ENCODE peak calls at places on chromosomes 13 and 19, in four cellular contexts. K, F, L and X are unnamed samples.

GRCh38 chr13:108227651-108228272 is 9.6 kb downstream of the ABHD13 start:
- DNase-seq in K (no peak), F (no peak), L (peak; percentile 29), X (no peak)

GRCh38 chr13:87677334-87678234 is 6.4 kb downstream of the SLITRK5 start:
- DNase-seq in K (no peak), F (no peak), L (peak; percentile 94), X (peak; percentile 41)

GRCh38 chr19:57747472-57747807 is 825 bp downstream of the ZNF776 start:
- DNase-seq in K (no peak), F (no peak), L (no peak), X (no peak)

GRCh38 chr19:48123907-48124675 is 13.5 kb upstream of the PLA2G4C start:
- DNase-seq in K (no peak), F (no peak), L (no peak), X (no peak)

GRCh38 chr19:35352177-35352447 is 4.4 kb downstream of the FFAR1 start:
- DNase-seq in K (no peak), F (no peak), L (no peak), X (no peak)

GRCh38 chr19:12997967-12998940 is 3.0 kb downstream of the NFIX start:
- DNase-seq in K (no peak), F (no peak), L (no peak), X (no peak)

GRCh38 chr13:99496322-99497142 is 4.7 kb upstream of the TM9SF2 start:
- DNase-seq in K (peak; percentile 35), F (peak; percentile 76), L (no peak), X (no peak)

GRCh38 chr19:44570984-44571684 is 41.7 kb upstream of the CEACAM20 start:
- DNase-seq in K (no peak), F (peak; percentile 75), L (peak; percentile 72), X (peak; percentile 54)

GRCh38 chr13:94195715-94196114 is 283.8 kb downstream of the DCT start:
- DNase-seq in K (no peak), F (no peak), L (no peak), X (no peak)

GRCh38 chr13:95607363-95607762 is 37.1 kb downstream of the DZIP1 start:
- DNase-seq in K (no peak), F (no peak), L (no peak), X (no peak)

GRCh38 chr13:41500501-41500900 is 43.2 kb downstream of the RGCC start:
- DNase-seq in K (peak; percentile 33), F (no peak), L (peak; percentile 77), X (no peak)

GRCh38 chr13:104782741-104783140 is 1716.5 kb upstream of the SLC10A2 start:
- DNase-seq in K (no peak), F (no peak), L (no peak), X (no peak)

GRCh38 chr19:48866692-48867091 is 1.7 kb downstream of the PLEKHA4 start:
- DNase-seq in K (no peak), F (no peak), L (no peak), X (no peak)

GRCh38 chr19:3618144-3618810 is 8.3 kb downstream of the CACTIN start:
- DNase-seq in K (peak; percentile 71), F (peak; percentile 61), L (peak; percentile 37), X (peak; percentile 86)

GRCh38 chr13:100550433-100550832 is 38.2 kb downstream of the GGACT start:
- DNase-seq in K (peak; percentile 44), F (no peak), L (no peak), X (no peak)

GRCh38 chr13:112771877-112772538 is 82.2 kb downstream of the ATP11A start:
- DNase-seq in K (no peak), F (no peak), L (no peak), X (peak; percentile 69)

GRCh38 chr13:37360556-37360955 is 238.0 kb downstream of the POSTN start:
- DNase-seq in K (no peak), F (no peak), L (no peak), X (no peak)

GRCh38 chr13:98916403-98916802 is 61.5 kb downstream of the DOCK9 start:
- DNase-seq in K (no peak), F (no peak), L (no peak), X (no peak)

GRCh38 chr13:105787518-105788085 is 747.9 kb downstream of the EFNB2 start:
- DNase-seq in K (no peak), F (no peak), L (no peak), X (no peak)

GRCh38 chr19:17488593-17489391 is 18.5 kb downstream of the SLC27A1 start:
- DNase-seq in K (peak; percentile 59), F (peak; percentile 45), L (peak; percentile 93), X (peak; percentile 73)

GRCh38 chr19:43777163-43777700 is 3.5 kb downstream of the KCNN4 start:
- DNase-seq in K (no peak), F (no peak), L (peak; percentile 82), X (no peak)

GRCh38 chr13:79803939-79804487 is 323.1 kb downstream of the NDFIP2 start:
- DNase-seq in K (no peak), F (no peak), L (no peak), X (no peak)

GRCh38 chr19:30077851-30078355 is 135.9 kb downstream of the URI1 start:
- DNase-seq in K (no peak), F (no peak), L (no peak), X (no peak)

GRCh38 chr19:58476498-58477015 is 405 bp downstream of the ZNF446 start:
- DNase-seq in K (no peak), F (no peak), L (no peak), X (peak; percentile 82)

GRCh38 chr13:35771898-35772297 is 295.4 kb upstream of the MAB21L1 start:
- DNase-seq in K (no peak), F (no peak), L (no peak), X (no peak)

GRCh38 chr19:8307400-8307964 is 676 bp downstream of the CD320 start:
- DNase-seq in K (no peak), F (no peak), L (peak; percentile 37), X (peak; percentile 44)

GRCh38 chr19:41698746-41699230 is 9.6 kb upstream of the CEACAM5 start:
- DNase-seq in K (no peak), F (no peak), L (no peak), X (no peak)

GRCh38 chr13:36282818-36283432 is 14.7 kb downstream of the CCDC169 start:
- DNase-seq in K (no peak), F (no peak), L (peak; percentile 31), X (no peak)

GRCh38 chr19:12695514-12695913 is 917 bp downstream of the FBXW9 start:
- DNase-seq in K (no peak), F (no peak), L (no peak), X (no peak)

DNA sequence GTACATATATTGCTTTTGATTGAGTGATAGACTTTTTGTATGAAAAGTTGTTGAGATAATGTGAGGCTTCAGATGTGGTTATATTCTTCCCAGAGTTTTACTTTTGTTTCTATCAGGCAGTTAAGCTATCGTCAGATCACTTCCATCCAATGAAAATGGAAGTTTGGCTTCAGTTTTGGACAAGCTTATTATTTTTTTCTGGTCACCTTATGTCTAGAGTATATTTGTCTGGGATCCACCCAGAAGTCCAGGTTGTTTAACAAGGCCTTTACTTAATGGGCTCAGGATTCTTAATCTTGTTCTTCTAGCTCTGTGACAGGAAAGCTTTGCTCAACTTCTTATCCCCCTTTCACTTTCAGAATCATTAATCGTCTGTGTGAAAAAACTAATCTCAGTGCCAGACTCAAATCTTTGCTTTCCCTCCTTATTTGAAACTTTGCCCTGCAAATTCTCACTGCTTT is 150.9 kb downstream of the PDS5B start:
- DNase-seq in K (no peak), F (no peak), L (peak; percentile 22), X (no peak)
- H3K4me3 ChIP-seq in K (peak overlapping the region; percentile 55), F (peak overlapping the region; percentile 41), L (no peak overlapping the region), X (peak overlapping the region; percentile 54)

DNA sequence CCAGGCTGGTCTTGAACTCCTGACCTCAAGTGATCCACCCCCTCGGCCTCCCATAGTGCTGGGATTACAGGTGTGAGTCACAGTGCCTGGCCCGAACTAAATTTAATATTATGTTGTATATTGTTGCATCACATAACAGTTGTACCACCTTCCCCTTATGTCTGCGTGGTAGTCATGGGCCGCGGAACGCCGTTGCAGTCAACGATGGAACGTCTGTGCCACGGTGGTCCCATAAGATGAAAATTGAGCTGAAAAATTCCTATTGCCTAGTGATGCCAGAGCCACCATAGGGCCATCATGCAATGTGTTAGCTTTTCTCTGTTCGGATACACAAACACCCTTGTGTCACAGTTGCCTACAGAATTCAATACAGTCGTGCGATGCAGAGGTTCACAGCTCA is 236.1 kb downstream of the TEX29 start:
- DNase-seq in K (no peak), F (no peak), L (no peak), X (peak; percentile 53)
- H3K27ac ChIP-seq in K (no peak overlapping the region), F (no peak overlapping the region), L (no peak overlapping the region), X (no peak overlapping the region)

GRCh38 chr19:19820774-19821315 is 705 bp downstream of the ZNF506 start:
- DNase-seq in K (no peak), F (no peak), L (peak; percentile 4), X (no peak)

GRCh38 chr19:19821366-19822147 is at the start of gene ZNF506:
- DNase-seq in K (peak; percentile 99), F (peak; percentile 100), L (peak; percentile 99), X (peak; percentile 99)

GRCh38 chr19:19817357-19817756 is 4.2 kb downstream of the ZNF506 start:
- DNase-seq in K (no peak), F (no peak), L (no peak), X (no peak)

GRCh38 chr19:19823916-19824315 is 2.4 kb upstream of the ZNF506 start:
- DNase-seq in K (no peak), F (no peak), L (no peak), X (no peak)

DNA sequence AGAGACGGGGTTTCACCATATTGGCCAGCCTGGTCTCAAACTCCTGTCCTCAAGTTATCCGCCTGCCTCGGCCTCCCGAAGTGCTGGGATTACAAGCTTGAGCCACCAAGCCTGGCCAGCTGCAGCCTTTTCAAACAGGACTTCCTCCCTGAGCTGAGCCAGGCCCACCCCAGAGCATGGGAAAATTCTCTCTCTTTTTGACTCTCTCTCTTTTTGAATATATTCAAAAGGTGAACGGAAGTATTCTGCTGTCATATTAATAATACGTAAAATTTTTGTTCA is 539 bp upstream of the ZNF506 start:
- DNase-seq in K (no peak), F (peak; percentile 28), L (peak; percentile 29), X (no peak)
- H3K4me3 ChIP-seq in K (peak overlapping the region; percentile 86), F (peak overlapping the region; percentile 67), L (peak overlapping the region; percentile 87), X (no peak overlapping the region)

DNA sequence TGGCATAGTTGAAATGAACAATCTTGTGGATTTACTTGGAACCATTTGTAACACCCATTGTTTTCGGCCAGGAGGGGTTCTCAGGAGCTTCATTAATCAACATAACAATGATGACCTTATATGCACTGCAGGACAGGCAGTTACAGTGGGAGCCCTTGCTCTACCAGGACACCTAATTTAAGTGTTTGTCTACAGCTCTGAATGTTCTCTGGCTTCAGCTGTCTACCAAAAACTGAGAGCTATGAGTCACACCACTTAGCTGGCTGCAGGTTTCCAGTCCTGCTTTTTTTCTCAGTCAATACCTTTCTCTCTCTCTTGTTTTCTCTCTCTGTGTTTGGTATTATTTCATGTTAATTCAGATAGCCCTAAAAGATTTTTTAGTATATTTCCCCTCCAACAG is 105.4 kb upstream of the MBNL2 start:
- DNase-seq in K (no peak), F (no peak), L (no peak), X (no peak)
- H3K27ac ChIP-seq in K (peak overlapping the region; percentile 64), F (peak overlapping the region; percentile 72), L (no peak overlapping the region), X (no peak overlapping the region)

GRCh38 chr19:50358483-50359431 is 6.7 kb downstream of the NAPSA start:
- DNase-seq in K (peak; percentile 74), F (no peak), L (no peak), X (peak; percentile 82)
- H3K4me3 ChIP-seq in K (peak overlapping the region; percentile 67), F (peak overlapping the region; percentile 53), L (no peak overlapping the region), X (no peak overlapping the region)

GRCh38 chr13:21043898-21044297 is 17.5 kb downstream of the LATS2 start:
- DNase-seq in K (no peak), F (no peak), L (no peak), X (no peak)
- H3K27ac ChIP-seq in K (peak overlapping the region; percentile 75), F (no peak overlapping the region), L (no peak overlapping the region), X (no peak overlapping the region)